ENCODE peak calls at places on chromosome 12, in nine cellular contexts. V, L, I, M, R, O, S, Y and T are unnamed samples.

GRCh38 chr12:12070674-12071661 is at the start of gene BCL2L14:
- DNase-seq in L (peak; percentile 69), R (no peak), M (no peak), V (peak; percentile 27), Y (no peak), O (no peak), I (no peak), S (no peak), T (no peak)

GRCh38 chr12:60704171-60704914 is 1108.5 kb downstream of the SLC16A7 start:
- DNase-seq in V (no peak), I (no peak), S (no peak), L (no peak), M (no peak), R (no peak), Y (no peak), O (no peak), T (no peak)

GRCh38 chr12:114288071-114288470 is 117.9 kb downstream of the TBX5 start:
- DNase-seq in M (no peak), O (no peak), Y (peak; percentile 33), R (no peak), S (no peak), L (no peak), I (no peak), V (no peak), T (no peak)

GRCh38 chr12:92290881-92291280 is 145.2 kb upstream of the BTG1 start:
- DNase-seq in I (no peak), L (no peak), R (no peak), O (no peak), S (no peak), M (no peak), Y (no peak), V (no peak), T (no peak)

GRCh38 chr12:85280138-85280983 is at the start of gene ALX1:
- DNase-seq in R (no peak), I (peak; percentile 67), O (no peak), Y (peak; percentile 17), L (no peak), V (peak; percentile 77), S (no peak), M (peak; percentile 80), T (peak; percentile 80)

GRCh38 chr12:52850681-52851080 is 1.9 kb upstream of the KRT78 start:
- DNase-seq in L (no peak), O (no peak), R (no peak), Y (no peak), I (no peak), S (no peak), M (no peak), V (no peak), T (no peak)

GRCh38 chr12:98345308-98345876 is 170.0 kb upstream of the TMPO start:
- DNase-seq in I (no peak), Y (no peak), S (no peak), M (no peak), L (no peak), V (no peak), R (no peak), O (no peak), T (no peak)

GRCh38 chr12:124030008-124030407 is 57.0 kb downstream of the ZNF664 start:
- DNase-seq in Y (peak; percentile 53), I (no peak), R (no peak), O (no peak), S (no peak), V (no peak), L (no peak), M (no peak), T (no peak)

GRCh38 chr12:101995684-101996083 is 66.1 kb downstream of the WASHC3 start:
- DNase-seq in O (no peak), L (no peak), S (no peak), V (no peak), I (no peak), Y (no peak), R (no peak), M (no peak), T (no peak)

GRCh38 chr12:57838594-57839302 is 7.8 kb downstream of the CTDSP2 start:
- DNase-seq in S (no peak), Y (peak; percentile 58), V (no peak), M (peak; percentile 33), L (peak; percentile 38), I (no peak), R (no peak), O (no peak), T (no peak)

GRCh38 chr12:12835378-12836145 is 22.4 kb downstream of the DDX47 start:
- DNase-seq in I (no peak), Y (no peak), R (peak; percentile 67), M (no peak), S (peak; percentile 13), V (peak; percentile 71), L (no peak), O (no peak), T (no peak)

GRCh38 chr12:67056329-67056728 is 212.8 kb upstream of the CAND1 start:
- DNase-seq in V (no peak), L (no peak), O (no peak), Y (no peak), I (no peak), S (no peak), M (no peak), R (no peak), T (no peak)

GRCh38 chr12:4909397-4909733 is 340 bp upstream of the KCNA1 start:
- DNase-seq in R (no peak), L (peak; percentile 34), M (no peak), I (peak; percentile 9), V (no peak), S (no peak), Y (no peak), O (no peak), T (peak; percentile 42)

GRCh38 chr12:6608592-6609311 is 1.6 kb upstream of the CHD4 start:
- DNase-seq in S (no peak), R (no peak), V (no peak), M (no peak), I (no peak), Y (peak; percentile 38), O (no peak), L (no peak), T (peak; percentile 64)

GRCh38 chr12:125140239-125140917 is 75.1 kb downstream of the AACS start:
- DNase-seq in Y (no peak), I (no peak), L (no peak), V (no peak), O (no peak), M (no peak), S (no peak), R (no peak), T (no peak)
- TF ChIP-seq CTCF in Y (no peak), I (no peak), L (no peak), V (no peak), O (no peak), M (no peak), S (no peak), R (no peak), T (no peak)

DNA sequence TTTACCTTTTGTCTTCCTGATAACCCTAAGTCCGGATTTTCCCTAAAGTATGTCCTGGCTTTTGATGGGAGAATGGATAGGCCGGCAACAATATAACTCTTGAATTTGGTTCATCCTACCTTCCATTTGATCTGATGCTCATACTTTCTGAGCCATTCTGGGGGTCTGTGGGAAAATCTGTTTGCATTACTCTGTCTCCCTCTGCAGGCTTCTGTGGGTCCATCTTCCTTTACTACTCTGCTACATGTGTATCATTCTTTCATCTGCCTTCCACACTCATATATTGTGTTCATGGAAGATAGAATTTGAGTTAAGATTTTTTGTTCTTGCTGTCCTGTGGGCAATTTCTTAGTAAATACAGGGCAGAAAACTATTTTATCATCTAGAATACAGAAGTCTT is 101.5 kb downstream of the NAV3 start:
- DNase-seq in Y (no peak), I (no peak), R (no peak), L (no peak), O (no peak), M (no peak), V (no peak), S (no peak), T (no peak)
- TF ChIP-seq CTCF in Y (peak; percentile 4), I (no peak), R (no peak), L (no peak), O (no peak), M (peak; percentile 56), V (no peak), S (no peak), T (no peak)

GRCh38 chr12:16165506-16165905 is 112.0 kb downstream of the SLC15A5 start:
- DNase-seq in Y (peak; percentile 75), L (no peak), S (no peak), I (peak; percentile 22), V (peak; percentile 56), O (peak; percentile 2), M (peak; percentile 73), R (no peak), T (peak; percentile 30)
- TF ChIP-seq CTCF in Y (peak; percentile 58), L (peak; percentile 46), S (no peak), I (peak; percentile 84), V (peak; percentile 55), O (peak; percentile 61), M (peak; percentile 72), R (no peak), T (peak; percentile 32)

DNA sequence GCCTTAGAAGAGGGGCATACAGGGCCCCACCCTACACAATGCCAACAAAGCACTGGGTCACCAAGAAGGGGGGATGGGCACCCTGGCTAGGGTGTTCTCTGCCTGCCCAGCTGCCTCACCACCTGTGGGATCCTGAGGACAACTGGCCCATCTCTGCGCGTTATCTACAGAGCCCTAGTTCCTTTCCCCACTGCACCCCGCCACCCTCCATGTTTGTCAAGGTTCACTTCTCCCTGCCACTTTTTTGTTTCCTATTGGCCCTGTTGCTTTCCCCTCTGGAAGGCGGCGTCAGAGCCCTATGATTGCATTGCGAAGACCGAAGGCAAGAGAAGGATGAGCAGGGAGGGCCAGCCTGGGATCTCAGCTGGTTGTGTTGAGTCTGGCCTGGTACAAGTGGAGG is 1.6 kb downstream of the SLC48A1 start:
- DNase-seq in R (no peak), L (no peak), M (no peak), Y (no peak), O (no peak), V (no peak), I (no peak), S (no peak), T (no peak)
- TF ChIP-seq CTCF in R (no peak), L (no peak), M (no peak), Y (no peak), O (no peak), V (no peak), I (no peak), S (no peak), T (no peak)

GRCh38 chr12:45215419-45216296 is at the start of gene ANO6:
- DNase-seq in M (peak; percentile 89), Y (peak; percentile 91), O (peak; percentile 68), L (peak; percentile 80), V (peak; percentile 73), R (peak; percentile 88), I (peak; percentile 79), S (peak; percentile 86), T (peak; percentile 93)
- TF ChIP-seq CTCF in M (peak; percentile 51), Y (peak; percentile 38), O (peak; percentile 55), L (peak; percentile 47), V (no peak), R (peak; percentile 15), I (peak; percentile 50), S (peak; percentile 29), T (no peak)

DNA sequence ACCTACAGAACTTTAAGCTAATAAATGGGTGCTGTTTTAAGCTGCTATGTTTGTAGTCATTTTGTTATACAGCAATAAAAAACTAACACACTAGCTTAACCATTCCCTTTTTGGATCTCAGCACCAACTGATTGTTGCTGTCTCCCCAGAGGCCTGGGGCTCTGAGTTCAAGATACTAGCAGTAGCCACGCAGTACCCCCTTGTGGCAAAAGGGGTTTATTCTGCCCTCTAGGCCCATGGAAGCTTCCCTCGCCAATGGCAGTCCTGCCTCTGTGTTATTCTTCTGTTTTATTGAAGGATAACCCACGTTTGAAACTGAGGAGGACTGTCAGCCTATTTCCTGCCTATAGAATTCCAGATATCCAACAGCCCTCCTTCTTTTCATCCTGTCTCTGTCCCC is 455.3 kb upstream of the ATP2B1 start:
- DNase-seq in V (no peak), M (no peak), S (no peak), L (no peak), R (no peak), Y (no peak), O (no peak), I (no peak), T (no peak)
- TF ChIP-seq CTCF in V (no peak), M (no peak), S (no peak), L (peak; percentile 29), R (no peak), Y (no peak), O (no peak), I (no peak), T (no peak)